ENCODE peak calls at places on chromosomes 3 and 15, in four cellular contexts. R is stimulated activated naive CD8-positive, alpha-beta T cell treated with anti-CD3 and anti-CD28 coated beads, Interleukin-15, Interleukin-2, amounts not matched to agents 100 U/mL and 50 U/mL, for 24 hours; G is A172; Y is AG09309. U is an unnamed sample.

GRCh38 chr3:38142959-38143358 is 4.5 kb downstream of the MYD88 start:
- DNase-seq in R (no peak), Y (no peak), G (no peak), U (no peak)

GRCh38 chr15:101358895-101359294 is 63.8 kb upstream of the SNRPA1 start:
- DNase-seq in R (no peak), G (no peak), Y (no peak), U (no peak)

GRCh38 chr3:47000198-47000815 is 20.8 kb downstream of the NBEAL2 start:
- DNase-seq in G (peak), R (no peak), Y (no peak), U (no peak)

GRCh38 chr15:56492786-56493555 is 28.0 kb upstream of the MNS1 start:
- DNase-seq in R (no peak), G (no peak), Y (no peak), U (no peak)

GRCh38 chr15:33154366-33155166 is 39.9 kb downstream of the FMN1 start:
- DNase-seq in Y (peak), R (no peak), G (peak), U (peak)

GRCh38 chr15:39273805-39274411 is 307.0 kb upstream of the THBS1 start:
- DNase-seq in Y (no peak), R (no peak), G (no peak), U (no peak)

GRCh38 chr3:49022751-49023171 is 840 bp downstream of the NDUFAF3 start:
- DNase-seq in R (peak), Y (no peak), G (no peak), U (no peak)

GRCh38 chr3:16059081-16059537 is 115.4 kb upstream of the GALNT15 start:
- DNase-seq in G (peak), R (no peak), Y (no peak), U (no peak)

GRCh38 chr3:184716652-184717607 is 5.1 kb upstream of the MAGEF1 start:
- DNase-seq in G (no peak), Y (no peak), R (no peak), U (no peak)

GRCh38 chr3:165070682-165071081 is 7.6 kb downstream of the SI start:
- DNase-seq in R (no peak), G (no peak), Y (no peak), U (no peak)

GRCh38 chr3:53846851-53847155 is 435 bp downstream of the IL17RB start:
- DNase-seq in Y (no peak), R (no peak), G (no peak), U (no peak)

GRCh38 chr15:76345880-76346665 is 9.5 kb downstream of the ISL2 start:
- DNase-seq in G (no peak), R (peak), Y (no peak), U (no peak)

GRCh38 chr3:32861681-32862080 is 43.9 kb downstream of the TRIM71 start:
- DNase-seq in R (no peak), Y (no peak), G (no peak), U (no peak)

GRCh38 chr15:77482570-77482969 is 61.9 kb downstream of the HMG20A start:
- DNase-seq in R (no peak), Y (peak), G (peak), U (peak)

GRCh38 chr15:66702770-66703539 is 919 bp downstream of the SMAD6 start:
- DNase-seq in G (no peak), Y (no peak), R (peak), U (no peak)